ENCODE peak calls at places on chromosomes 1 and 21, in eight cellular contexts. W, Q, C, X, D, L, H and Y are unnamed samples.

GRCh38 chr1:92366045-92366405 is 67.2 kb downstream of the RPAP2 start:
- DNase-seq in W (no peak), Q (no peak), C (no peak), X (no peak), D (no peak), L (no peak), H (no peak), Y (no peak)

GRCh38 chr1:106879538-106879937 is 176.9 kb upstream of the PRMT6 start:
- DNase-seq in W (no peak), Q (no peak), C (peak; percentile 79), X (no peak), D (no peak), L (no peak), H (no peak), Y (peak; percentile 3)

GRCh38 chr1:244699741-244700140 is 46.8 kb downstream of the DESI2 start:
- DNase-seq in W (no peak), Q (no peak), C (no peak), X (no peak), D (no peak), L (no peak), H (no peak), Y (no peak)

GRCh38 chr1:245105815-245106410 is 48.9 kb upstream of the KIF26B start:
- DNase-seq in W (no peak), Q (peak; percentile 8), C (no peak), X (no peak), D (no peak), L (no peak), H (no peak), Y (no peak)

GRCh38 chr1:67171574-67171955 is 5.3 kb downstream of the IL23R start:
- DNase-seq in W (no peak), Q (no peak), C (no peak), X (no peak), D (no peak), L (no peak), H (no peak), Y (no peak)

GRCh38 chr1:247441621-247442020 is 16.3 kb downstream of the OR2B11 start:
- DNase-seq in W (no peak), Q (no peak), C (no peak), X (no peak), D (no peak), L (no peak), H (no peak), Y (no peak)

GRCh38 chr1:176517484-176517883 is 54.5 kb downstream of the PAPPA2 start:
- DNase-seq in W (no peak), Q (no peak), C (no peak), X (no peak), D (no peak), L (peak; percentile 84), H (no peak), Y (no peak)

GRCh38 chr21:30044447-30045064 is 104.8 kb upstream of the GRIK1 start:
- DNase-seq in W (no peak), Q (peak; percentile 7), C (no peak), X (no peak), D (no peak), L (peak; percentile 18), H (peak; percentile 34), Y (peak; percentile 60)

GRCh38 chr1:87872692-87873091 is 544.0 kb downstream of the LMO4 start:
- DNase-seq in W (no peak), Q (no peak), C (no peak), X (no peak), D (no peak), L (no peak), H (no peak), Y (no peak)